ENCODE peak calls at places on chromosomes 4 and X, in seven cellular contexts. P is germinal center, J is NB4, Q is T-cell, K is MM.1S, G is left cardiac atrium, U is HT-29. Y is an unnamed sample.

GRCh38 chr4:48493485-48494100 is 3.5 kb downstream of the ZAR1 start:
- DNase-seq in P (no peak), J (peak), Q (no peak), K (no peak), G (no peak), U (no peak), Y (no peak)

GRCh38 chr4:188433916-188434315 is 294.7 kb downstream of the TRIML1 start:
- DNase-seq in P (no peak), J (no peak), Q (no peak), K (no peak), G (no peak), U (no peak), Y (no peak)

GRCh38 chr4:26028133-26028792 is 114.2 kb downstream of the SMIM20 start:
- DNase-seq in P (no peak), J (no peak), Q (no peak), K (no peak), G (no peak), U (no peak), Y (no peak)

GRCh38 chr4:87971866-87972265 is 3.6 kb upstream of the SPP1 start:
- DNase-seq in P (no peak), J (no peak), Q (no peak), K (no peak), G (no peak), U (no peak), Y (no peak)

GRCh38 chrX:15500497-15500966 is at the start of gene BMX:
- DNase-seq in P (no peak), J (peak), Q (no peak), K (no peak), G (peak), U (no peak), Y (no peak)

GRCh38 chrX:133215747-133216146 is 2.4 kb downstream of the TFDP3 start:
- DNase-seq in P (no peak), J (peak), Q (no peak), K (peak), G (no peak), U (peak), Y (peak)

GRCh38 chr4:81623434-81623833 is 151.7 kb upstream of the RASGEF1B start:
- DNase-seq in P (no peak), J (no peak), Q (no peak), K (no peak), G (no peak), U (no peak), Y (no peak)

GRCh38 chr4:159159611-159160010 is 56.7 kb downstream of the RAPGEF2 start:
- DNase-seq in P (no peak), J (no peak), Q (no peak), K (no peak), G (no peak), U (no peak), Y (no peak)

GRCh38 chrX:49269768-49270248 is at the start of gene PPP1R3F:
- DNase-seq in P (no peak), J (no peak), Q (no peak), K (no peak), G (no peak), U (no peak), Y (no peak)

GRCh38 chr4:79466621-79467020 is 58.6 kb upstream of the GK2 start:
- DNase-seq in P (no peak), J (no peak), Q (no peak), K (no peak), G (no peak), U (no peak), Y (no peak)

GRCh38 chr4:57023104-57023503 is 44.4 kb downstream of the POLR2B start:
- DNase-seq in P (no peak), J (no peak), Q (no peak), K (no peak), G (no peak), U (no peak), Y (peak)

GRCh38 chr4:88759039-88759631 is 61.5 kb upstream of the NAP1L5 start:
- DNase-seq in P (no peak), J (no peak), Q (no peak), K (no peak), G (no peak), U (no peak), Y (no peak)

GRCh38 chr4:47337893-47338292 is 125.6 kb downstream of the COMMD8 start:
- DNase-seq in P (no peak), J (no peak), Q (no peak), K (no peak), G (no peak), U (no peak), Y (no peak)

GRCh38 chr4:139301821-139302611 is at the start of gene NDUFC1:
- DNase-seq in P (peak), J (peak), Q (peak), K (peak), G (peak), U (peak), Y (peak)

GRCh38 chr4:104486702-104487101 is 8.0 kb downstream of the CXXC4 start:
- DNase-seq in P (no peak), J (no peak), Q (no peak), K (peak), G (no peak), U (no peak), Y (no peak)

GRCh38 chr4:8328456-8328855 is 58.9 kb downstream of the HTRA3 start:
- DNase-seq in P (no peak), J (no peak), Q (no peak), K (no peak), G (no peak), U (no peak), Y (no peak)

GRCh38 chrX:143634701-143635442 is 1.0 kb downstream of the SLITRK4 start:
- DNase-seq in P (no peak), J (no peak), Q (no peak), K (no peak), G (no peak), U (no peak), Y (no peak)

GRCh38 chr4:30208731-30209435 is 511.3 kb upstream of the PCDH7 start:
- DNase-seq in P (no peak), J (no peak), Q (no peak), K (no peak), G (no peak), U (no peak), Y (peak)

GRCh38 chr4:105895609-105896460 is 564 bp downstream of the NPNT start:
- DNase-seq in P (peak), J (no peak), Q (no peak), K (peak), G (peak), U (peak), Y (no peak)

GRCh38 chr4:155629831-155630425 is 36.7 kb upstream of the GUCY1A1 start:
- DNase-seq in P (no peak), J (no peak), Q (no peak), K (no peak), G (no peak), U (peak), Y (peak)

GRCh38 chr4:89519771-89520170 is 212.2 kb upstream of the GPRIN3 start:
- DNase-seq in P (no peak), J (no peak), Q (no peak), K (no peak), G (no peak), U (no peak), Y (no peak)

GRCh38 chrX:112147206-112147605 is 64.6 kb upstream of the TRPC5 start:
- DNase-seq in P (no peak), J (peak), Q (no peak), K (peak), G (no peak), U (peak), Y (peak)

GRCh38 chrX:26922278-26922677 is 540.9 kb downstream of the PPP4R3C start:
- DNase-seq in P (no peak), J (no peak), Q (no peak), K (no peak), G (no peak), U (no peak), Y (no peak)

GRCh38 chr4:42513748-42514490 is 116.6 kb downstream of the SHISA3 start:
- DNase-seq in P (no peak), J (no peak), Q (no peak), K (no peak), G (no peak), U (no peak), Y (no peak)

GRCh38 chrX:56745019-56745418 is 16.0 kb downstream of the NBDY start:
- DNase-seq in P (no peak), J (peak), Q (no peak), K (no peak), G (no peak), U (no peak), Y (peak)

GRCh38 chr4:36709986-36710385 is 428.6 kb downstream of the DTHD1 start:
- DNase-seq in P (no peak), J (no peak), Q (no peak), K (no peak), G (no peak), U (no peak), Y (no peak)

GRCh38 chrX:132532955-132533354 is 44.1 kb upstream of the MBNL3 start:
- DNase-seq in P (no peak), J (no peak), Q (no peak), K (no peak), G (no peak), U (peak), Y (peak)

GRCh38 chr4:168615294-168615693 is 118.4 kb downstream of the PALLD start:
- DNase-seq in P (no peak), J (no peak), Q (no peak), K (no peak), G (no peak), U (no peak), Y (peak)

GRCh38 chrX:20517565-20517964 is 250.9 kb upstream of the RPS6KA3 start:
- DNase-seq in P (no peak), J (no peak), Q (no peak), K (no peak), G (no peak), U (no peak), Y (no peak)

GRCh38 chr4:95268819-95269565 is 279.8 kb downstream of the UNC5C start:
- DNase-seq in P (no peak), J (no peak), Q (no peak), K (no peak), G (no peak), U (no peak), Y (no peak)

GRCh38 chr4:152633118-152633517 is 46.7 kb downstream of the TMEM154 start:
- DNase-seq in P (no peak), J (no peak), Q (no peak), K (no peak), G (no peak), U (no peak), Y (no peak)

GRCh38 chr4:29708473-29708872 is 1011.7 kb upstream of the PCDH7 start:
- DNase-seq in P (no peak), J (peak), Q (no peak), K (no peak), G (no peak), U (no peak), Y (peak)

GRCh38 chrX:40755291-40756249 is 20.2 kb upstream of the MED14 start:
- DNase-seq in P (no peak), J (no peak), Q (no peak), K (no peak), G (peak), U (no peak), Y (no peak)

GRCh38 chr4:17447675-17448298 is 64.1 kb downstream of the QDPR start:
- DNase-seq in P (peak), J (peak), Q (no peak), K (peak), G (no peak), U (peak), Y (peak)

GRCh38 chrX:154534526-154535322 is 11.9 kb downstream of the G6PD start:
- DNase-seq in P (peak), J (peak), Q (peak), K (peak), G (peak), U (peak), Y (peak)

GRCh38 chr4:20393486-20394100 is 141.9 kb downstream of the SLIT2 start:
- DNase-seq in P (no peak), J (no peak), Q (no peak), K (no peak), G (no peak), U (no peak), Y (no peak)

GRCh38 chr4:99395595-99396364 is 39.4 kb downstream of the ADH7 start:
- DNase-seq in P (no peak), J (no peak), Q (no peak), K (no peak), G (no peak), U (no peak), Y (peak)

GRCh38 chr4:83022724-83023427 is 12.1 kb upstream of the COPS4 start:
- DNase-seq in P (no peak), J (no peak), Q (no peak), K (no peak), G (no peak), U (no peak), Y (no peak)

GRCh38 chr4:169593050-169593449 is 19.3 kb downstream of the NEK1 start:
- DNase-seq in P (no peak), J (no peak), Q (no peak), K (no peak), G (no peak), U (no peak), Y (no peak)